ENCODE peak calls at places on chromosomes 6 and 20, in nine cellular contexts. A, Y, O, Z, I, R, Q, C and X are unnamed samples.

GRCh38 chr20:19021406-19022117 is 190.9 kb upstream of the SLC24A3 start:
- DNase-seq in A (no peak), Y (no peak), O (no peak), Z (no peak), I (no peak), R (no peak), Q (no peak), C (no peak), X (no peak)

GRCh38 chr6:79713701-79714322 is 82.7 kb downstream of the SH3BGRL2 start:
- DNase-seq in A (peak; percentile 41), Y (peak; percentile 1), O (no peak), Z (peak; percentile 45), I (peak; percentile 53), R (no peak), Q (no peak), C (peak; percentile 63), X (no peak)

GRCh38 chr6:157488635-157489226 is 107.7 kb downstream of the ZDHHC14 start:
- DNase-seq in A (no peak), Y (no peak), O (no peak), Z (no peak), I (no peak), R (no peak), Q (no peak), C (no peak), X (no peak)

GRCh38 chr6:61168878-61169277 is 1117.1 kb downstream of the KHDRBS2 start:
- DNase-seq in A (no peak), Y (no peak), O (no peak), Z (no peak), I (no peak), R (no peak), Q (no peak), C (no peak), X (no peak)

GRCh38 chr20:33211817-33212424 is 5.2 kb upstream of the BPIFA3 start:
- DNase-seq in A (peak; percentile 82), Y (peak; percentile 83), O (no peak), Z (peak; percentile 58), I (peak; percentile 37), R (no peak), Q (no peak), C (peak; percentile 68), X (no peak)

GRCh38 chr6:41781302-41781711 is 725 bp downstream of the PRICKLE4 start:
- DNase-seq in A (no peak), Y (no peak), O (no peak), Z (no peak), I (no peak), R (no peak), Q (no peak), C (no peak), X (no peak)

GRCh38 chr6:107419747-107420146 is 39.6 kb downstream of the PDSS2 start:
- DNase-seq in A (no peak), Y (no peak), O (no peak), Z (no peak), I (no peak), R (no peak), Q (no peak), C (no peak), X (no peak)

GRCh38 chr6:25370175-25371036 is 91.2 kb downstream of the CARMIL1 start:
- DNase-seq in A (no peak), Y (no peak), O (no peak), Z (no peak), I (no peak), R (no peak), Q (no peak), C (no peak), X (no peak)

GRCh38 chr6:71228461-71229041 is 60.1 kb upstream of the OGFRL1 start:
- DNase-seq in A (no peak), Y (no peak), O (no peak), Z (no peak), I (no peak), R (peak; percentile 18), Q (no peak), C (no peak), X (no peak)

GRCh38 chr6:6287415-6287814 is 33.0 kb downstream of the F13A1 start:
- DNase-seq in A (no peak), Y (no peak), O (no peak), Z (no peak), I (no peak), R (no peak), Q (no peak), C (no peak), X (no peak)

GRCh38 chr20:16472045-16472872 is 101.0 kb downstream of the KIF16B start:
- DNase-seq in A (no peak), Y (no peak), O (no peak), Z (no peak), I (no peak), R (no peak), Q (no peak), C (no peak), X (no peak)

GRCh38 chr6:32692019-32692418 is 25.6 kb upstream of the HLA-DQB1 start:
- DNase-seq in A (peak; percentile 52), Y (no peak), O (no peak), Z (no peak), I (peak; percentile 10), R (no peak), Q (no peak), C (peak; percentile 16), X (no peak)

GRCh38 chr6:133730881-133731280 is 158.0 kb upstream of the TCF21 start:
- DNase-seq in A (no peak), Y (no peak), O (no peak), Z (no peak), I (no peak), R (no peak), Q (no peak), C (no peak), X (no peak)

GRCh38 chr6:50056242-50056641 is 6.5 kb upstream of the DEFB112 start:
- DNase-seq in A (no peak), Y (no peak), O (no peak), Z (no peak), I (no peak), R (no peak), Q (no peak), C (no peak), X (no peak)

DNA sequence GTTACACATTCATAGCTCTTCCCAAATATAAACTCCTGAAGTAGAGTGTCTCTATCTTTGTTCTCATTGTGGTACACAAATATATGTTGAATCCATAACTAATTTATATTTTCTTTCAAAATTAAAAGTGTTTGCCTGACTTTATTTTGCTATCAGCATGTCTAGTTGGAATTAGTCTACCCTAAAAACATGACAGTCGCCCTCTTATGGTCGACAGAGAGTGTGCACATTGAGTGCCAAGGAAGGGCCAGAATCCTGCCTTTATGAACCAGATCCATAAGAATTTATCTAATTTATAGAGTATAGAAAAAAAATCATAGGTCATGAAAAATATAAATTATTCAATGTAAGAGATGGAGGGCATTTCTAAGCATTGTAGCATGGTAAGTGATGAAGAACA is 12.3 kb upstream of the DEFB112 start:
- DNase-seq in A (peak; percentile 29), Y (no peak), O (no peak), Z (no peak), I (no peak), R (no peak), Q (no peak), C (peak; percentile 23), X (no peak)
- TF ChIP-seq CTCF in A (peak; percentile 81), Y (no peak), O (no peak), Z (peak; percentile 43), I (no peak), R (peak; percentile 54), Q (no peak), C (peak; percentile 65), X (peak; percentile 66)

DNA sequence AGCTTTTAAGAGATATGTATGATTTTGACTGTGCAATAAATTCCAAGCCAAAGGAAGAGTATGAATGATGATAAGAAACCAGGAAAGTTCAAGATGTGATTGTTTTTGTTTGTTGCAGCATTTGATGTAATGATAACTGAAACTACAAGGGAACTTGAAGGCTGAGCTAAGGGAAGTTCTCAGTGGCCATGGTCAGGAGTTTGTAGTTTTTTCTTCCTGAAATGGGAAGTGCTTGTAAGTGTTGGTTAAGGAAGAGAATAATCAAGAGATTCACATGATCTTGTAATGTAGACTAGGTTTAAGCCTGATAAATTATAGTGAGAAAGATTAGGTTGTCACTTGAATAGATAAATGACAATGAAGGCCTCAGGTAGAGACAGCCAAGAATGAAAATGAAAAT is 53.4 kb downstream of the PTCHD4 start:
- DNase-seq in A (no peak), Y (no peak), O (no peak), Z (no peak), I (no peak), R (no peak), Q (no peak), C (no peak), X (no peak)
- TF ChIP-seq CTCF in A (no peak), Y (no peak), O (no peak), Z (no peak), I (no peak), R (no peak), Q (no peak), C (no peak), X (no peak)

GRCh38 chr6:13428528-13429405 is 58.6 kb downstream of the GFOD1 start:
- DNase-seq in A (peak; percentile 49), Y (no peak), O (no peak), Z (no peak), I (no peak), R (no peak), Q (peak; percentile 37), C (no peak), X (no peak)

GRCh38 chr6:13431059-13431656 is 56.2 kb downstream of the GFOD1 start:
- DNase-seq in A (no peak), Y (no peak), O (no peak), Z (no peak), I (no peak), R (no peak), Q (no peak), C (no peak), X (no peak)

GRCh38 chr6:13427838-13428527 is 59.4 kb downstream of the GFOD1 start:
- DNase-seq in A (peak; percentile 48), Y (no peak), O (no peak), Z (no peak), I (no peak), R (no peak), Q (peak; percentile 58), C (no peak), X (no peak)

GRCh38 chr6:13427346-13427745 is 60.1 kb downstream of the GFOD1 start:
- DNase-seq in A (no peak), Y (no peak), O (no peak), Z (no peak), I (no peak), R (no peak), Q (no peak), C (no peak), X (no peak)

GRCh38 chr6:13429406-13429753 is 58.0 kb downstream of the GFOD1 start:
- DNase-seq in A (no peak), Y (no peak), O (no peak), Z (no peak), I (no peak), R (no peak), Q (no peak), C (no peak), X (no peak)
- TF ChIP-seq CTCF in A (no peak), Y (no peak), O (no peak), Z (no peak), I (no peak), R (no peak), Q (no peak), C (no peak), X (no peak)

DNA sequence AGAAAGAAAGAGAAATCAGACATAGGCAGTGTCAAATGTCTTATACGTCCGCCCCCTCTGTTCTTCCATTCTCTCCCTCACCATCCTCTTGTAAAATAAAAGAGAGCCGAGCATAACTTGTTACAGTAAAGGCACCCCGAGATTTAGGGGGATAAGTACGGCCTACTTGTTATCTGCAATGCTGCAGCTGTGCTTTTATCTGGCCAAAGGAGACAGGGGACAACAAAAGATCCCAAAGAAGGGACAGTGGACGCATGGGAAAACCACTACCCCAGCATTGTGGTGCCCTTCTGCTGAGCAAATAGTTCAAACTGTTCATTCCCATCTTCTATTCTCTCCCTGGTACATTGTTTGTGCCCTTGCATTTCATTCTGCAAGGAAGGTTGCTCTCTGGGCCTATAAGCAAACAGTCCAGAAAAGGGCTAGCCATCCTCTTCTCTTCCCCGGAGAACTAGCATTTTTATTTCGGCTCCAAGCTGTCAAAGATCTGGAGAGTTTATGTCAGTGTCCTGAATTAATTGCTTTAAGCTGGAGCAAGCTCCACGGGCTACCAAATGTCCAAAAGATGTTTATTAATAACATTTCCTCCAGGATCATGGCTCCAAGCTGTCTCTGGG is 22.3 kb downstream of the FOXA2 start:
- DNase-seq in A (no peak), Y (no peak), O (no peak), Z (no peak), I (no peak), R (no peak), Q (no peak), C (no peak), X (no peak)
- TF ChIP-seq CTCF in A (no peak), Y (no peak), O (no peak), Z (no peak), I (no peak), R (no peak), Q (no peak), C (no peak), X (no peak)